ENCODE peak calls at places on chromosomes 11 and 22, in nine cellular contexts. P is NCI-H460; F is left kidney; O is Caki2; C is activated naive CD8-positive, alpha-beta T cell treated with anti-CD3 and anti-CD28 coated beads, Interleukin-2, amount 50 U/mL, for 16 hours; U is activated CD8-positive, alpha-beta memory T cell treated with anti-CD3 and anti-CD28 coated beads, Interleukin-2, amount 10 ng/mL, durations not matched to agents 7 days and 5 days; N is fibroblast of lung; W is left ventricle myocardium inferior; B is ovary. R is an unnamed sample.

GRCh38 chr22:42716649-42717127 is 4.0 kb downstream of the A4GALT start:
- DNase-seq in P (no peak), O (no peak), W (no peak), F (no peak), U (no peak), C (no peak), B (no peak), N (no peak), R (no peak)

GRCh38 chr11:45949992-45950407 is 27.5 kb downstream of the LARGE2 start:
- DNase-seq in W (no peak), N (peak; percentile 35), U (no peak), B (no peak), O (no peak), F (no peak), P (no peak), C (no peak), R (no peak)

GRCh38 chr11:69155302-69156198 is at the start of gene SMIM38:
- DNase-seq in N (no peak), W (no peak), P (no peak), F (no peak), O (no peak), U (no peak), C (no peak), B (no peak), R (no peak)

GRCh38 chr11:33168605-33169240 is 7.4 kb upstream of the CSTF3 start:
- DNase-seq in O (no peak), W (no peak), B (no peak), N (peak; percentile 68), P (no peak), F (peak; percentile 14), U (no peak), C (no peak), R (no peak)

GRCh38 chr11:7965386-7965785 is at the start of gene NLRP10:
- DNase-seq in B (no peak), W (no peak), P (no peak), U (no peak), C (no peak), O (no peak), F (no peak), N (peak; percentile 86), R (no peak)

GRCh38 chr22:46484861-46485595 is 52.4 kb downstream of the CELSR1 start:
- DNase-seq in O (peak; percentile 84), C (no peak), N (peak; percentile 87), F (peak; percentile 80), U (no peak), B (no peak), W (no peak), P (no peak), R (no peak)

GRCh38 chr11:58006940-58007339 is 16.7 kb upstream of the OR9Q1 start:
- DNase-seq in P (no peak), B (no peak), U (no peak), N (peak; percentile 42), F (no peak), O (peak; percentile 74), W (no peak), C (no peak), R (no peak)

GRCh38 chr11:63920870-63921417 is 4.0 kb upstream of the RCOR2 start:
- DNase-seq in N (no peak), O (no peak), U (peak; percentile 57), C (no peak), P (no peak), F (peak; percentile 95), W (no peak), B (no peak), R (no peak)

GRCh38 chr11:64608636-64609035 is 17.6 kb downstream of the SLC22A12 start:
- DNase-seq in W (no peak), N (no peak), U (no peak), F (peak; percentile 83), B (peak; percentile 41), O (no peak), C (no peak), P (no peak), R (no peak)

GRCh38 chr22:30044369-30044768 is 35.9 kb upstream of the HORMAD2 start:
- DNase-seq in P (no peak), N (peak; percentile 99), W (no peak), O (peak; percentile 74), B (no peak), C (no peak), F (peak; percentile 12), U (no peak), R (no peak)

GRCh38 chr11:123286761-123287160 is 91.7 kb upstream of the CLMP start:
- DNase-seq in C (no peak), O (no peak), P (no peak), N (no peak), U (no peak), W (no peak), F (no peak), B (no peak), R (no peak)

GRCh38 chr11:61709572-61709971 is 29.4 kb downstream of the DAGLA start:
- DNase-seq in U (no peak), N (no peak), W (no peak), P (no peak), B (no peak), F (peak; percentile 76), C (no peak), O (no peak), R (peak; percentile 83)

GRCh38 chr22:12601870-12602779 is 2925.9 kb upstream of the OR11H1 start:
- DNase-seq in C (no peak), U (no peak), N (no peak), O (no peak), W (peak; percentile 19), B (peak; percentile 30), F (no peak), P (no peak), R (no peak)

GRCh38 chr22:47568700-47569099 is 806.2 kb downstream of the TBC1D22A start:
- DNase-seq in U (no peak), B (no peak), W (no peak), C (no peak), P (no peak), N (no peak), O (no peak), F (no peak), R (no peak)

R was measured in NCI-H524.